ENCODE peak calls at places on chromosomes 12 and 14, in ten cellular contexts. One of them, this sample, is unnamed.

GRCh38 chr12:125314051-125314882 is 249.0 kb downstream of the AACS start:
- DNase-seq in retina: peak; percentile 51
- DNase-seq in AML-193: no peak
- DNase-seq in COR-L47: no peak
- DNase-seq in GM23248: no peak
- DNase-seq in AG09319: no peak
- DNase-seq in activated T-helper 1 cell treated with Interleukin-2 at 50 U/mL for 16 hours: no peak
- DNase-seq in fibroblast of lung: peak; percentile 45
- DNase-seq in H9: peak; percentile 50
- DNase-seq in uterus: no peak
- DNase-seq in this sample: no peak

GRCh38 chr14:104436047-104436531 is 143.5 kb upstream of the C14orf180 start:
- DNase-seq in retina: peak; percentile 75
- DNase-seq in AML-193: no peak
- DNase-seq in COR-L47: no peak
- DNase-seq in GM23248: peak; percentile 12
- DNase-seq in AG09319: no peak
- DNase-seq in activated T-helper 1 cell treated with Interleukin-2 at 50 U/mL for 16 hours: no peak
- DNase-seq in fibroblast of lung: peak; percentile 17
- DNase-seq in H9: peak; percentile 75
- DNase-seq in uterus: no peak
- DNase-seq in this sample: no peak

GRCh38 chr14:65290830-65291229 is 121.7 kb upstream of the FUT8 start:
- DNase-seq in retina: no peak
- DNase-seq in AML-193: no peak
- DNase-seq in COR-L47: no peak
- DNase-seq in GM23248: peak; percentile 95
- DNase-seq in AG09319: peak; percentile 54
- DNase-seq in activated T-helper 1 cell treated with Interleukin-2 at 50 U/mL for 16 hours: no peak
- DNase-seq in fibroblast of lung: peak; percentile 95
- DNase-seq in H9: no peak
- DNase-seq in uterus: no peak
- DNase-seq in this sample: peak; percentile 96

GRCh38 chr12:101597164-101597563 is 2.4 kb downstream of the MYBPC1 start:
- DNase-seq in retina: no peak
- DNase-seq in AML-193: no peak
- DNase-seq in COR-L47: no peak
- DNase-seq in GM23248: no peak
- DNase-seq in AG09319: no peak
- DNase-seq in activated T-helper 1 cell treated with Interleukin-2 at 50 U/mL for 16 hours: no peak
- DNase-seq in fibroblast of lung: no peak
- DNase-seq in H9: no peak
- DNase-seq in uterus: no peak
- DNase-seq in this sample: no peak

GRCh38 chr12:15757553-15758255 is 31.5 kb downstream of the EPS8 start:
- DNase-seq in retina: no peak
- DNase-seq in AML-193: peak; percentile 91
- DNase-seq in COR-L47: no peak
- DNase-seq in GM23248: peak; percentile 98
- DNase-seq in AG09319: no peak
- DNase-seq in activated T-helper 1 cell treated with Interleukin-2 at 50 U/mL for 16 hours: no peak
- DNase-seq in fibroblast of lung: peak; percentile 93
- DNase-seq in H9: no peak
- DNase-seq in uterus: no peak
- DNase-seq in this sample: peak; percentile 96

GRCh38 chr12:68109444-68110217 is 49.9 kb downstream of the IFNG start:
- DNase-seq in retina: no peak
- DNase-seq in AML-193: no peak
- DNase-seq in COR-L47: no peak
- DNase-seq in GM23248: no peak
- DNase-seq in AG09319: no peak
- DNase-seq in activated T-helper 1 cell treated with Interleukin-2 at 50 U/mL for 16 hours: no peak
- DNase-seq in fibroblast of lung: no peak
- DNase-seq in H9: no peak
- DNase-seq in uterus: no peak
- DNase-seq in this sample: no peak

GRCh38 chr12:65106948-65107347 is 14.2 kb downstream of the WIF1 start:
- DNase-seq in retina: no peak
- DNase-seq in AML-193: peak; percentile 17
- DNase-seq in COR-L47: peak; percentile 12
- DNase-seq in GM23248: peak; percentile 41
- DNase-seq in AG09319: no peak
- DNase-seq in activated T-helper 1 cell treated with Interleukin-2 at 50 U/mL for 16 hours: no peak
- DNase-seq in fibroblast of lung: no peak
- DNase-seq in H9: no peak
- DNase-seq in uterus: no peak
- DNase-seq in this sample: peak; percentile 18

GRCh38 chr12:80862606-80863005 is 75.1 kb downstream of the LIN7A start:
- DNase-seq in retina: no peak
- DNase-seq in AML-193: no peak
- DNase-seq in COR-L47: no peak
- DNase-seq in GM23248: peak; percentile 64
- DNase-seq in AG09319: no peak
- DNase-seq in activated T-helper 1 cell treated with Interleukin-2 at 50 U/mL for 16 hours: no peak
- DNase-seq in fibroblast of lung: peak; percentile 54
- DNase-seq in H9: no peak
- DNase-seq in uterus: no peak
- DNase-seq in this sample: no peak

GRCh38 chr14:52020315-52020714 is 31.0 kb downstream of the RTRAF start:
- DNase-seq in retina: no peak
- DNase-seq in AML-193: no peak
- DNase-seq in COR-L47: no peak
- DNase-seq in GM23248: no peak
- DNase-seq in AG09319: no peak
- DNase-seq in activated T-helper 1 cell treated with Interleukin-2 at 50 U/mL for 16 hours: no peak
- DNase-seq in fibroblast of lung: no peak
- DNase-seq in H9: no peak
- DNase-seq in uterus: no peak
- DNase-seq in this sample: no peak

GRCh38 chr12:14828896-14829295 is 14.4 kb downstream of the ART4 start:
- DNase-seq in retina: no peak
- DNase-seq in AML-193: no peak
- DNase-seq in COR-L47: no peak
- DNase-seq in GM23248: peak; percentile 15
- DNase-seq in AG09319: no peak
- DNase-seq in activated T-helper 1 cell treated with Interleukin-2 at 50 U/mL for 16 hours: no peak
- DNase-seq in fibroblast of lung: no peak
- DNase-seq in H9: peak; percentile 57
- DNase-seq in uterus: no peak
- DNase-seq in this sample: peak; percentile 39

GRCh38 chr12:47808049-47808448 is 11.7 kb downstream of the HDAC7 start:
- DNase-seq in retina: peak; percentile 71
- DNase-seq in AML-193: peak; percentile 18
- DNase-seq in COR-L47: peak; percentile 43
- DNase-seq in GM23248: peak; percentile 59
- DNase-seq in AG09319: no peak
- DNase-seq in activated T-helper 1 cell treated with Interleukin-2 at 50 U/mL for 16 hours: peak; percentile 64
- DNase-seq in fibroblast of lung: peak; percentile 69
- DNase-seq in H9: no peak
- DNase-seq in uterus: no peak
- DNase-seq in this sample: no peak

GRCh38 chr12:56565510-56566101 is 44.0 kb downstream of the RBMS2 start:
- DNase-seq in retina: peak; percentile 4
- DNase-seq in AML-193: no peak
- DNase-seq in COR-L47: peak; percentile 18
- DNase-seq in GM23248: peak; percentile 85
- DNase-seq in AG09319: peak; percentile 22
- DNase-seq in activated T-helper 1 cell treated with Interleukin-2 at 50 U/mL for 16 hours: no peak
- DNase-seq in fibroblast of lung: peak; percentile 35
- DNase-seq in H9: peak; percentile 80
- DNase-seq in uterus: peak; percentile 72
- DNase-seq in this sample: peak; percentile 37

GRCh38 chr12:32399045-32399372 is 349 bp upstream of the FGD4 start:
- DNase-seq in retina: no peak
- DNase-seq in AML-193: no peak
- DNase-seq in COR-L47: no peak
- DNase-seq in GM23248: no peak
- DNase-seq in AG09319: no peak
- DNase-seq in activated T-helper 1 cell treated with Interleukin-2 at 50 U/mL for 16 hours: no peak
- DNase-seq in fibroblast of lung: no peak
- DNase-seq in H9: no peak
- DNase-seq in uterus: no peak
- DNase-seq in this sample: no peak

GRCh38 chr12:95942106-95942531 is 295 bp downstream of the CCDC38 start:
- DNase-seq in retina: no peak
- DNase-seq in AML-193: no peak
- DNase-seq in COR-L47: no peak
- DNase-seq in GM23248: peak; percentile 31
- DNase-seq in AG09319: no peak
- DNase-seq in activated T-helper 1 cell treated with Interleukin-2 at 50 U/mL for 16 hours: no peak
- DNase-seq in fibroblast of lung: peak; percentile 20
- DNase-seq in H9: no peak
- DNase-seq in uterus: no peak
- DNase-seq in this sample: no peak

GRCh38 chr12:93167841-93168492 is 209.8 kb upstream of the NUDT4 start:
- DNase-seq in retina: peak; percentile 58
- DNase-seq in AML-193: no peak
- DNase-seq in COR-L47: no peak
- DNase-seq in GM23248: peak; percentile 38
- DNase-seq in AG09319: no peak
- DNase-seq in activated T-helper 1 cell treated with Interleukin-2 at 50 U/mL for 16 hours: no peak
- DNase-seq in fibroblast of lung: peak; percentile 51
- DNase-seq in H9: peak; percentile 64
- DNase-seq in uterus: no peak
- DNase-seq in this sample: no peak

GRCh38 chr12:49227701-49228100 is 37.2 kb upstream of the TUBA1C start:
- DNase-seq in retina: peak; percentile 92
- DNase-seq in AML-193: no peak
- DNase-seq in COR-L47: peak; percentile 54
- DNase-seq in GM23248: no peak
- DNase-seq in AG09319: no peak
- DNase-seq in activated T-helper 1 cell treated with Interleukin-2 at 50 U/mL for 16 hours: no peak
- DNase-seq in fibroblast of lung: no peak
- DNase-seq in H9: no peak
- DNase-seq in uterus: no peak
- DNase-seq in this sample: no peak

GRCh38 chr12:73726881-73727280 is 810.8 kb upstream of the ATXN7L3B start:
- DNase-seq in retina: peak; percentile 16
- DNase-seq in AML-193: no peak
- DNase-seq in COR-L47: no peak
- DNase-seq in GM23248: no peak
- DNase-seq in AG09319: no peak
- DNase-seq in activated T-helper 1 cell treated with Interleukin-2 at 50 U/mL for 16 hours: no peak
- DNase-seq in fibroblast of lung: no peak
- DNase-seq in H9: no peak
- DNase-seq in uterus: no peak
- DNase-seq in this sample: peak; percentile 30

GRCh38 chr12:122948605-122949004 is 17.7 kb downstream of the ABCB9 start:
- DNase-seq in retina: no peak
- DNase-seq in AML-193: no peak
- DNase-seq in COR-L47: no peak
- DNase-seq in GM23248: no peak
- DNase-seq in AG09319: no peak
- DNase-seq in activated T-helper 1 cell treated with Interleukin-2 at 50 U/mL for 16 hours: no peak
- DNase-seq in fibroblast of lung: no peak
- DNase-seq in H9: no peak
- DNase-seq in uterus: no peak
- DNase-seq in this sample: no peak

GRCh38 chr12:75585309-75585708 is 73.9 kb upstream of the KRR1 start:
- DNase-seq in retina: no peak
- DNase-seq in AML-193: no peak
- DNase-seq in COR-L47: no peak
- DNase-seq in GM23248: peak; percentile 86
- DNase-seq in AG09319: no peak
- DNase-seq in activated T-helper 1 cell treated with Interleukin-2 at 50 U/mL for 16 hours: no peak
- DNase-seq in fibroblast of lung: peak; percentile 90
- DNase-seq in H9: no peak
- DNase-seq in uterus: no peak
- DNase-seq in this sample: peak; percentile 74

GRCh38 chr12:34395056-34396005 is 373.0 kb downstream of the ALG10 start:
- DNase-seq in retina: no peak
- DNase-seq in AML-193: no peak
- DNase-seq in COR-L47: no peak
- DNase-seq in GM23248: no peak
- DNase-seq in AG09319: no peak
- DNase-seq in activated T-helper 1 cell treated with Interleukin-2 at 50 U/mL for 16 hours: no peak
- DNase-seq in fibroblast of lung: no peak
- DNase-seq in H9: peak; percentile 8
- DNase-seq in uterus: peak; percentile 3
- DNase-seq in this sample: no peak

GRCh38 chr12:52207106-52207505 is 15.3 kb upstream of the KRT80 start:
- DNase-seq in retina: no peak
- DNase-seq in AML-193: no peak
- DNase-seq in COR-L47: no peak
- DNase-seq in GM23248: no peak
- DNase-seq in AG09319: no peak
- DNase-seq in activated T-helper 1 cell treated with Interleukin-2 at 50 U/mL for 16 hours: no peak
- DNase-seq in fibroblast of lung: no peak
- DNase-seq in H9: no peak
- DNase-seq in uterus: no peak
- DNase-seq in this sample: no peak

GRCh38 chr12:103745962-103746361 is 95.1 kb downstream of the NT5DC3 start:
- DNase-seq in retina: no peak
- DNase-seq in AML-193: no peak
- DNase-seq in COR-L47: no peak
- DNase-seq in GM23248: no peak
- DNase-seq in AG09319: no peak
- DNase-seq in activated T-helper 1 cell treated with Interleukin-2 at 50 U/mL for 16 hours: no peak
- DNase-seq in fibroblast of lung: no peak
- DNase-seq in H9: peak; percentile 83
- DNase-seq in uterus: no peak
- DNase-seq in this sample: no peak

GRCh38 chr14:99689266-99690236 is 5.5 kb downstream of the CYP46A1 start:
- DNase-seq in retina: no peak
- DNase-seq in AML-193: no peak
- DNase-seq in COR-L47: no peak
- DNase-seq in GM23248: no peak
- DNase-seq in AG09319: no peak
- DNase-seq in activated T-helper 1 cell treated with Interleukin-2 at 50 U/mL for 16 hours: no peak
- DNase-seq in fibroblast of lung: no peak
- DNase-seq in H9: no peak
- DNase-seq in uterus: peak; percentile 10
- DNase-seq in this sample: no peak

GRCh38 chr14:61386173-61386772 is 64.9 kb downstream of the PRKCH start:
- DNase-seq in retina: no peak
- DNase-seq in AML-193: no peak
- DNase-seq in COR-L47: no peak
- DNase-seq in GM23248: no peak
- DNase-seq in AG09319: no peak
- DNase-seq in activated T-helper 1 cell treated with Interleukin-2 at 50 U/mL for 16 hours: no peak
- DNase-seq in fibroblast of lung: no peak
- DNase-seq in H9: no peak
- DNase-seq in uterus: no peak
- DNase-seq in this sample: no peak

GRCh38 chr12:8127138-8127537 is 3.7 kb downstream of the CLEC4A start:
- DNase-seq in retina: no peak
- DNase-seq in AML-193: no peak
- DNase-seq in COR-L47: no peak
- DNase-seq in GM23248: no peak
- DNase-seq in AG09319: no peak
- DNase-seq in activated T-helper 1 cell treated with Interleukin-2 at 50 U/mL for 16 hours: no peak
- DNase-seq in fibroblast of lung: no peak
- DNase-seq in H9: no peak
- DNase-seq in uterus: no peak
- DNase-seq in this sample: no peak

GRCh38 chr14:75147423-75148071 is 20.7 kb upstream of the NEK9 start:
- DNase-seq in retina: no peak
- DNase-seq in AML-193: peak; percentile 51
- DNase-seq in COR-L47: no peak
- DNase-seq in GM23248: peak; percentile 84
- DNase-seq in AG09319: peak; percentile 47
- DNase-seq in activated T-helper 1 cell treated with Interleukin-2 at 50 U/mL for 16 hours: no peak
- DNase-seq in fibroblast of lung: peak; percentile 92
- DNase-seq in H9: peak; percentile 75
- DNase-seq in uterus: peak; percentile 61
- DNase-seq in this sample: peak; percentile 64

GRCh38 chr14:36070056-36071043 is 106.2 kb downstream of the PTCSC3 start:
- DNase-seq in retina: peak; percentile 84
- DNase-seq in AML-193: peak; percentile 26
- DNase-seq in COR-L47: peak; percentile 81
- DNase-seq in GM23248: peak; percentile 85
- DNase-seq in AG09319: peak; percentile 32
- DNase-seq in activated T-helper 1 cell treated with Interleukin-2 at 50 U/mL for 16 hours: no peak
- DNase-seq in fibroblast of lung: peak; percentile 67
- DNase-seq in H9: peak; percentile 78
- DNase-seq in uterus: no peak
- DNase-seq in this sample: peak; percentile 86

GRCh38 chr12:93825926-93826599 is 148.9 kb downstream of the CRADD start:
- DNase-seq in retina: no peak
- DNase-seq in AML-193: no peak
- DNase-seq in COR-L47: no peak
- DNase-seq in GM23248: peak; percentile 32
- DNase-seq in AG09319: no peak
- DNase-seq in activated T-helper 1 cell treated with Interleukin-2 at 50 U/mL for 16 hours: no peak
- DNase-seq in fibroblast of lung: peak; percentile 60
- DNase-seq in H9: no peak
- DNase-seq in uterus: no peak
- DNase-seq in this sample: no peak

This sample was measured in epithelial cell of esophagus.